ENCODE peak calls at places on chromosomes 6 and 20, in eight cellular contexts. One of them, this sample, is unnamed.

GRCh38 chr6:157381631-157382621 is 936 bp downstream of the ZDHHC14 start:
- DNase-seq in GM23248: peak; percentile 76
- DNase-seq in neural progenitor cell: peak; percentile 61
- DNase-seq in hepatocyte: peak; percentile 77
- DNase-seq in mammary epithelial cell: peak; percentile 41
- DNase-seq in PC-3: peak; percentile 31
- DNase-seq in Karpas-422: peak; percentile 52
- DNase-seq in SK-N-SH: peak; percentile 81
- DNase-seq in this sample: peak; percentile 92

GRCh38 chr6:102764317-102764716 is 1370.8 kb downstream of the GRIK2 start:
- DNase-seq in GM23248: no peak
- DNase-seq in neural progenitor cell: no peak
- DNase-seq in hepatocyte: no peak
- DNase-seq in mammary epithelial cell: no peak
- DNase-seq in PC-3: no peak
- DNase-seq in Karpas-422: no peak
- DNase-seq in SK-N-SH: no peak
- DNase-seq in this sample: no peak

GRCh38 chr6:29961966-29962365 is 19.6 kb downstream of the HLA-A start:
- DNase-seq in GM23248: no peak
- DNase-seq in neural progenitor cell: no peak
- DNase-seq in hepatocyte: no peak
- DNase-seq in mammary epithelial cell: no peak
- DNase-seq in PC-3: no peak
- DNase-seq in Karpas-422: no peak
- DNase-seq in SK-N-SH: no peak
- DNase-seq in this sample: no peak

GRCh38 chr6:132236744-132237143 is 164.5 kb downstream of the MOXD1 start:
- DNase-seq in GM23248: peak; percentile 72
- DNase-seq in neural progenitor cell: peak; percentile 69
- DNase-seq in hepatocyte: no peak
- DNase-seq in mammary epithelial cell: no peak
- DNase-seq in PC-3: no peak
- DNase-seq in Karpas-422: no peak
- DNase-seq in SK-N-SH: no peak
- DNase-seq in this sample: no peak

GRCh38 chr20:42740191-42740870 is 449.4 kb downstream of the PTPRT start:
- DNase-seq in GM23248: no peak
- DNase-seq in neural progenitor cell: no peak
- DNase-seq in hepatocyte: no peak
- DNase-seq in mammary epithelial cell: no peak
- DNase-seq in PC-3: no peak
- DNase-seq in Karpas-422: no peak
- DNase-seq in SK-N-SH: no peak
- DNase-seq in this sample: no peak

GRCh38 chr20:50331469-50332251 is 141.0 kb downstream of the CEBPB start:
- DNase-seq in GM23248: no peak
- DNase-seq in neural progenitor cell: no peak
- DNase-seq in hepatocyte: no peak
- DNase-seq in mammary epithelial cell: peak; percentile 48
- DNase-seq in PC-3: peak; percentile 85
- DNase-seq in Karpas-422: no peak
- DNase-seq in SK-N-SH: no peak
- DNase-seq in this sample: no peak

GRCh38 chr6:133240511-133241087 is 558 bp upstream of the EYA4 start:
- DNase-seq in GM23248: no peak
- DNase-seq in neural progenitor cell: peak; percentile 70
- DNase-seq in hepatocyte: peak; percentile 21
- DNase-seq in mammary epithelial cell: no peak
- DNase-seq in PC-3: peak; percentile 55
- DNase-seq in Karpas-422: no peak
- DNase-seq in SK-N-SH: peak; percentile 53
- DNase-seq in this sample: peak; percentile 75

GRCh38 chr20:8361008-8361652 is 229.1 kb downstream of the PLCB1 start:
- DNase-seq in GM23248: peak; percentile 69
- DNase-seq in neural progenitor cell: no peak
- DNase-seq in hepatocyte: no peak
- DNase-seq in mammary epithelial cell: peak; percentile 11
- DNase-seq in PC-3: no peak
- DNase-seq in Karpas-422: no peak
- DNase-seq in SK-N-SH: no peak
- DNase-seq in this sample: peak; percentile 79

GRCh38 chr6:95569560-95569959 is 7.8 kb upstream of the MANEA start:
- DNase-seq in GM23248: no peak
- DNase-seq in neural progenitor cell: no peak
- DNase-seq in hepatocyte: no peak
- DNase-seq in mammary epithelial cell: no peak
- DNase-seq in PC-3: no peak
- DNase-seq in Karpas-422: no peak
- DNase-seq in SK-N-SH: no peak
- DNase-seq in this sample: no peak

GRCh38 chr6:14984454-14984853 is 261.4 kb upstream of the JARID2 start:
- DNase-seq in GM23248: peak; percentile 73
- DNase-seq in neural progenitor cell: no peak
- DNase-seq in hepatocyte: peak; percentile 76
- DNase-seq in mammary epithelial cell: no peak
- DNase-seq in PC-3: no peak
- DNase-seq in Karpas-422: no peak
- DNase-seq in SK-N-SH: no peak
- DNase-seq in this sample: no peak

GRCh38 chr6:132218063-132218696 is 183.1 kb downstream of the MOXD1 start:
- DNase-seq in GM23248: peak; percentile 69
- DNase-seq in neural progenitor cell: no peak
- DNase-seq in hepatocyte: peak; percentile 46
- DNase-seq in mammary epithelial cell: no peak
- DNase-seq in PC-3: peak; percentile 42
- DNase-seq in Karpas-422: peak; percentile 58
- DNase-seq in SK-N-SH: peak; percentile 13
- DNase-seq in this sample: no peak

GRCh38 chr20:20864346-20865096 is 152.1 kb upstream of the RALGAPA2 start:
- DNase-seq in GM23248: peak; percentile 13
- DNase-seq in neural progenitor cell: peak; percentile 60
- DNase-seq in hepatocyte: peak; percentile 46
- DNase-seq in mammary epithelial cell: peak; percentile 17
- DNase-seq in PC-3: peak; percentile 51
- DNase-seq in Karpas-422: peak; percentile 62
- DNase-seq in SK-N-SH: no peak
- DNase-seq in this sample: no peak

GRCh38 chr20:57294558-57294957 is 28.1 kb upstream of the BMP7 start:
- DNase-seq in GM23248: no peak
- DNase-seq in neural progenitor cell: peak; percentile 64
- DNase-seq in hepatocyte: no peak
- DNase-seq in mammary epithelial cell: no peak
- DNase-seq in PC-3: no peak
- DNase-seq in Karpas-422: no peak
- DNase-seq in SK-N-SH: no peak
- DNase-seq in this sample: no peak

GRCh38 chr20:3678893-3679720 is 2.7 kb downstream of the ADAM33 start:
- DNase-seq in GM23248: peak; percentile 55
- DNase-seq in neural progenitor cell: no peak
- DNase-seq in hepatocyte: no peak
- DNase-seq in mammary epithelial cell: no peak
- DNase-seq in PC-3: no peak
- DNase-seq in Karpas-422: no peak
- DNase-seq in SK-N-SH: no peak
- DNase-seq in this sample: no peak

GRCh38 chr20:25136643-25137559 is 55.0 kb upstream of the VSX1 start:
- DNase-seq in GM23248: peak; percentile 94
- DNase-seq in neural progenitor cell: no peak
- DNase-seq in hepatocyte: peak; percentile 30
- DNase-seq in mammary epithelial cell: peak; percentile 77
- DNase-seq in PC-3: peak; percentile 78
- DNase-seq in Karpas-422: no peak
- DNase-seq in SK-N-SH: peak; percentile 37
- DNase-seq in this sample: peak; percentile 97

DNA sequence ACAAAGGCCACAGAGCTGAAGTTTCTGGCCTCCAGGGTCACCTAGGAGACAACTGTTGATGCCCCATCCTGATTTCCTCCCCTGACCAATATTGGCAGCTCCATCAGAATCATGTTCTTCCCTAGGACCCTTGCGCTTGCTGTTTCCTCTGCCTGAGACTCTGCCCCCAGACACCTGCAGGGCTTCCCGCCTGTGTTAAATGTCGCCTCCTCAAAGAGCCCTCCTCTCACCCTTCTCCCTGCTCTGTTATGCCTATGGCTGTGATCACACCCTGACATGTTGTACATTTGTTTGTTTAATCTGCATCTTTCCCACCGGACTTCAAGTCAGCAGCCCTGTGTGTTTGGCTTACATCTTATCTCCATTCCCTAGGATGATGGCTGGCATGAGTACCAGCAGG is 30.1 kb downstream of the DLGAP4 start:
- DNase-seq in GM23248: no peak
- DNase-seq in neural progenitor cell: no peak
- DNase-seq in hepatocyte: no peak
- DNase-seq in mammary epithelial cell: no peak
- DNase-seq in PC-3: no peak
- DNase-seq in Karpas-422: no peak
- DNase-seq in SK-N-SH: no peak
- DNase-seq in this sample: no peak
- H3K27me3 ChIP-seq in GM23248: peaks cover 46% of the 10 kb centered on the region
- H3K27me3 ChIP-seq in neural progenitor cell: no peaks in the 10 kb centered on the region
- H3K27me3 ChIP-seq in hepatocyte: peaks cover 15% of the 10 kb centered on the region
- H3K27me3 ChIP-seq in mammary epithelial cell: no peaks in the 10 kb centered on the region
- H3K27me3 ChIP-seq in PC-3: peaks cover 17% of the 10 kb centered on the region
- H3K27me3 ChIP-seq in Karpas-422: no peaks in the 10 kb centered on the region
- H3K27me3 ChIP-seq in SK-N-SH: no peaks in the 10 kb centered on the region
- H3K27me3 ChIP-seq in this sample: peaks cover 37% of the 10 kb centered on the region

GRCh38 chr6:106637051-106637717 is 7.8 kb downstream of the QRSL1 start:
- DNase-seq in GM23248: no peak
- DNase-seq in neural progenitor cell: no peak
- DNase-seq in hepatocyte: no peak
- DNase-seq in mammary epithelial cell: no peak
- DNase-seq in PC-3: no peak
- DNase-seq in Karpas-422: peak; percentile 77
- DNase-seq in SK-N-SH: no peak
- DNase-seq in this sample: no peak

GRCh38 chr6:106630366-106630765 is 988 bp downstream of the QRSL1 start:
- DNase-seq in GM23248: no peak
- DNase-seq in neural progenitor cell: no peak
- DNase-seq in hepatocyte: peak; percentile 6
- DNase-seq in mammary epithelial cell: no peak
- DNase-seq in PC-3: no peak
- DNase-seq in Karpas-422: peak; percentile 78
- DNase-seq in SK-N-SH: no peak
- DNase-seq in this sample: peak; percentile 38

GRCh38 chr6:106637718-106638341 is 8.5 kb downstream of the QRSL1 start:
- DNase-seq in GM23248: no peak
- DNase-seq in neural progenitor cell: no peak
- DNase-seq in hepatocyte: no peak
- DNase-seq in mammary epithelial cell: no peak
- DNase-seq in PC-3: no peak
- DNase-seq in Karpas-422: peak; percentile 93
- DNase-seq in SK-N-SH: no peak
- DNase-seq in this sample: no peak

GRCh38 chr6:106631356-106631755 is 2.0 kb downstream of the QRSL1 start:
- DNase-seq in GM23248: peak; percentile 36
- DNase-seq in neural progenitor cell: no peak
- DNase-seq in hepatocyte: no peak
- DNase-seq in mammary epithelial cell: no peak
- DNase-seq in PC-3: peak; percentile 34
- DNase-seq in Karpas-422: peak; percentile 43
- DNase-seq in SK-N-SH: no peak
- DNase-seq in this sample: peak; percentile 58

DNA sequence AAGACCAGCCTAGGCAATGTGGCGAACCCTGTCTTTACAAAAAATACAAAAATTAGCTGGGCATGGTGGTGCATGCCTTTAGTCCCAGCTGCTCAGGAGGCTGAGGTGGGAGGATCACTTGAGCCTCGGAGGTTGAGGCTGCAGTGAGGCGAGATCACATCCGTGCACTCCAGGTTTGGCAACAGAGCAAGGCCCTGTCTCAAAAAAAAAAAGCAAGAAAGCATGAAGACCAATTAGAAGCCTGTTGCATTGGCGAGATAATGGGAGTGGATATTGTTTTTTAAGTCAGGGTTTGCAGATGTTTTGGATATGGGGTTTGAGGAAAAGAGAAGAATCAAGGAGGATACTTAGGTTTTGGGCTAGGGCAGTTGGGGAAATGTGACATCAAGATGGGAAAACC is 5.2 kb downstream of the QRSL1 start:
- DNase-seq in GM23248: no peak
- DNase-seq in neural progenitor cell: no peak
- DNase-seq in hepatocyte: no peak
- DNase-seq in mammary epithelial cell: no peak
- DNase-seq in PC-3: no peak
- DNase-seq in Karpas-422: no peak
- DNase-seq in SK-N-SH: no peak
- DNase-seq in this sample: no peak
- H3K79me2 ChIP-seq in GM23248: peaks cover 90% of the 10 kb centered on the region
- H3K79me2 ChIP-seq in neural progenitor cell: peaks cover 97% of the 10 kb centered on the region
- H3K79me2 ChIP-seq in hepatocyte: peaks cover 87% of the 10 kb centered on the region
- H3K79me2 ChIP-seq in mammary epithelial cell: peaks cover 81% of the 10 kb centered on the region
- H3K79me2 ChIP-seq in PC-3: peaks cover 87% of the 10 kb centered on the region
- H3K79me2 ChIP-seq in Karpas-422: peaks cover 78% of the 10 kb centered on the region
- H3K79me2 ChIP-seq in SK-N-SH: peaks cover 88% of the 10 kb centered on the region
- H3K79me2 ChIP-seq in this sample: peaks cover 70% of the 10 kb centered on the region

GRCh38 chr6:48111575-48111974 is 578 bp upstream of the PTCHD4 start:
- DNase-seq in GM23248: no peak
- DNase-seq in neural progenitor cell: peak; percentile 13
- DNase-seq in hepatocyte: no peak
- DNase-seq in mammary epithelial cell: no peak
- DNase-seq in PC-3: no peak
- DNase-seq in Karpas-422: no peak
- DNase-seq in SK-N-SH: no peak
- DNase-seq in this sample: no peak

GRCh38 chr6:48113130-48113529 is 2.1 kb upstream of the PTCHD4 start:
- DNase-seq in GM23248: no peak
- DNase-seq in neural progenitor cell: peak; percentile 7
- DNase-seq in hepatocyte: no peak
- DNase-seq in mammary epithelial cell: no peak
- DNase-seq in PC-3: no peak
- DNase-seq in Karpas-422: no peak
- DNase-seq in SK-N-SH: no peak
- DNase-seq in this sample: no peak

GRCh38 chr6:48109902-48110301 is 1.1 kb downstream of the PTCHD4 start:
- DNase-seq in GM23248: peak; percentile 14
- DNase-seq in neural progenitor cell: no peak
- DNase-seq in hepatocyte: no peak
- DNase-seq in mammary epithelial cell: peak; percentile 59
- DNase-seq in PC-3: peak; percentile 27
- DNase-seq in Karpas-422: no peak
- DNase-seq in SK-N-SH: no peak
- DNase-seq in this sample: no peak

GRCh38 chr6:48110436-48111142 is 408 bp downstream of the PTCHD4 start:
- DNase-seq in GM23248: no peak
- DNase-seq in neural progenitor cell: no peak
- DNase-seq in hepatocyte: no peak
- DNase-seq in mammary epithelial cell: no peak
- DNase-seq in PC-3: no peak
- DNase-seq in Karpas-422: no peak
- DNase-seq in SK-N-SH: no peak
- DNase-seq in this sample: no peak

GRCh38 chr6:48111143-48111506 is at the start of gene PTCHD4:
- DNase-seq in GM23248: peak; percentile 52
- DNase-seq in neural progenitor cell: peak; percentile 41
- DNase-seq in hepatocyte: no peak
- DNase-seq in mammary epithelial cell: peak; percentile 97
- DNase-seq in PC-3: peak; percentile 6
- DNase-seq in Karpas-422: no peak
- DNase-seq in SK-N-SH: peak; percentile 4
- DNase-seq in this sample: peak; percentile 55
- H3K4me3 ChIP-seq in GM23248: peak within 1 kb of the TSS; percentile 70
- H3K4me3 ChIP-seq in neural progenitor cell: peak within 1 kb of the TSS; percentile 73
- H3K4me3 ChIP-seq in hepatocyte: no peak within 1 kb of the TSS
- H3K4me3 ChIP-seq in mammary epithelial cell: peak within 1 kb of the TSS; percentile 87
- H3K4me3 ChIP-seq in PC-3: no peak within 1 kb of the TSS
- H3K4me3 ChIP-seq in Karpas-422: no peak within 1 kb of the TSS
- H3K4me3 ChIP-seq in SK-N-SH: peak within 1 kb of the TSS; percentile 74
- H3K4me3 ChIP-seq in this sample: peak within 1 kb of the TSS; percentile 69

GRCh38 chr6:108207013-108207412 is 41.2 kb downstream of the NR2E1 start:
- DNase-seq in GM23248: no peak
- DNase-seq in neural progenitor cell: no peak
- DNase-seq in hepatocyte: no peak
- DNase-seq in mammary epithelial cell: no peak
- DNase-seq in PC-3: no peak
- DNase-seq in Karpas-422: no peak
- DNase-seq in SK-N-SH: no peak
- DNase-seq in this sample: no peak
- H3K27me3 ChIP-seq in GM23248: no peaks in the 10 kb centered on the region
- H3K27me3 ChIP-seq in neural progenitor cell: no peaks in the 10 kb centered on the region
- H3K27me3 ChIP-seq in hepatocyte: no peaks in the 10 kb centered on the region
- H3K27me3 ChIP-seq in mammary epithelial cell: no peaks in the 10 kb centered on the region
- H3K27me3 ChIP-seq in PC-3: no peaks in the 10 kb centered on the region
- H3K27me3 ChIP-seq in Karpas-422: no peaks in the 10 kb centered on the region
- H3K27me3 ChIP-seq in SK-N-SH: no peaks in the 10 kb centered on the region
- H3K27me3 ChIP-seq in this sample: no peaks in the 10 kb centered on the region

This sample was measured in osteoblast.